ENCODE peak calls at places on chromosomes 16 and 17, in nine cellular contexts. K is upper lobe of left lung, O is anterior cingulate cortex, X is cardiac fibroblast, G is germinal center, U is EH, S is 8988T, R is EL, L is fibroblast of lung. W is an unnamed sample.

GRCh38 chr17:80999224-81000088 is 7.8 kb downstream of the CHMP6 start:
- DNase-seq in K (peak; percentile 81), L (no peak), X (no peak), G (no peak), S (peak; percentile 42), R (no peak), O (no peak), U (no peak), W (peak; percentile 74)

GRCh38 chr17:12627776-12628491 is 37.8 kb upstream of the MYOCD start:
- DNase-seq in G (no peak), O (no peak), K (no peak), S (no peak), X (peak; percentile 82), L (peak; percentile 90), U (peak; percentile 95), R (peak; percentile 50), W (no peak)

GRCh38 chr16:47729701-47730100 is 268.6 kb downstream of the PHKB start:
- DNase-seq in L (no peak), K (peak; percentile 65), G (no peak), U (no peak), O (no peak), X (no peak), R (no peak), S (no peak), W (no peak)

GRCh38 chr16:85729452-85729851 is 21.4 kb downstream of the C16orf74 start:
- DNase-seq in U (peak; percentile 59), K (no peak), O (no peak), R (peak; percentile 39), L (peak; percentile 46), X (no peak), G (no peak), S (no peak), W (no peak)

GRCh38 chr17:237406-237955 is 56.0 kb upstream of the DOC2B start:
- DNase-seq in X (no peak), L (no peak), O (no peak), R (no peak), G (no peak), K (no peak), U (no peak), S (no peak), W (peak; percentile 66)

GRCh38 chr16:20175358-20175757 is 101.7 kb upstream of the GPR139 start:
- DNase-seq in G (no peak), L (no peak), X (no peak), S (no peak), K (no peak), U (no peak), O (no peak), R (no peak), W (peak; percentile 10)

GRCh38 chr16:11297492-11298142 is 16.5 kb upstream of the PRM1 start:
- DNase-seq in K (peak; percentile 87), R (peak; percentile 52), X (peak; percentile 18), U (peak; percentile 63), O (peak; percentile 5), L (peak; percentile 81), S (no peak), G (peak; percentile 87), W (peak; percentile 85)

GRCh38 chr16:85231959-85232358 is 119.7 kb upstream of the CIBAR2 start:
- DNase-seq in X (peak; percentile 78), G (no peak), K (no peak), O (no peak), S (no peak), U (no peak), L (no peak), R (no peak), W (no peak)

GRCh38 chr16:17591655-17592405 is 121.1 kb upstream of the XYLT1 start:
- DNase-seq in U (peak; percentile 44), K (no peak), G (no peak), X (no peak), S (no peak), L (no peak), O (no peak), R (peak; percentile 8), W (no peak)

GRCh38 chr16:89695875-89696597 is 5.5 kb downstream of the SPATA2L start:
- DNase-seq in G (no peak), R (no peak), O (no peak), U (no peak), L (no peak), S (peak; percentile 63), K (no peak), X (no peak), W (peak; percentile 58)

GRCh38 chr17:65537845-65538678 is 23.4 kb downstream of the AXIN2 start:
- DNase-seq in X (no peak), R (no peak), K (peak; percentile 74), U (no peak), L (no peak), O (no peak), S (no peak), G (no peak), W (peak; percentile 44)

GRCh38 chr16:16861546-16861945 is 482.6 kb downstream of the NPIPA7 start:
- DNase-seq in X (peak; percentile 54), K (no peak), O (no peak), G (peak; percentile 34), L (peak; percentile 24), S (no peak), R (peak; percentile 27), U (peak; percentile 45), W (peak; percentile 63)

GRCh38 chr16:88337021-88337420 is 45.7 kb upstream of the ZNF469 start:
- DNase-seq in L (peak; percentile 61), R (no peak), S (no peak), K (no peak), O (no peak), U (peak; percentile 42), G (no peak), X (peak; percentile 27), W (no peak)

GRCh38 chr16:75021410-75021809 is 22.6 kb downstream of the ZNRF1 start:
- DNase-seq in S (no peak), U (no peak), G (no peak), R (no peak), O (no peak), K (no peak), X (no peak), L (no peak), W (no peak)

GRCh38 chr17:15194859-15195277 is 70.3 kb downstream of the PMP22 start:
- DNase-seq in K (no peak), O (no peak), S (no peak), G (no peak), X (no peak), R (no peak), U (peak; percentile 74), L (peak; percentile 9), W (no peak)

GRCh38 chr16:89863741-89864391 is 9.5 kb upstream of the TCF25 start:
- DNase-seq in G (peak; percentile 59), U (peak; percentile 63), S (no peak), R (peak; percentile 13), L (peak; percentile 56), O (no peak), X (peak; percentile 77), K (no peak), W (peak; percentile 38)

GRCh38 chr16:12318661-12319463 is 342.3 kb downstream of the SNX29 start:
- DNase-seq in R (peak; percentile 37), X (peak; percentile 61), L (peak; percentile 31), G (no peak), S (no peak), K (no peak), U (peak; percentile 30), O (no peak), W (no peak)

GRCh38 chr17:33072421-33073175 is 81.0 kb downstream of the SPACA3 start:
- DNase-seq in O (no peak), L (peak; percentile 66), X (no peak), U (no peak), G (no peak), K (no peak), S (no peak), R (no peak), W (no peak)

GRCh38 chr16:55495616-55496289 is 13.1 kb upstream of the LPCAT2 start:
- DNase-seq in K (no peak), S (no peak), G (no peak), L (peak; percentile 98), U (peak; percentile 93), O (no peak), X (peak; percentile 40), R (peak; percentile 70), W (peak; percentile 18)

GRCh38 chr16:83992624-83993023 is 24.6 kb downstream of the NECAB2 start:
- DNase-seq in U (peak; percentile 55), X (peak; percentile 84), O (no peak), K (no peak), L (peak; percentile 81), G (no peak), R (peak; percentile 48), S (no peak), W (no peak)

GRCh38 chr16:54097774-54098173 is 188.8 kb downstream of the IRX3 start:
- DNase-seq in G (no peak), O (no peak), K (no peak), S (no peak), U (no peak), X (no peak), R (no peak), L (no peak), W (no peak)

GRCh38 chr16:12062343-12063003 is 85.9 kb downstream of the SNX29 start:
- DNase-seq in O (no peak), L (peak; percentile 87), X (peak; percentile 94), G (no peak), S (peak; percentile 33), K (no peak), U (peak; percentile 96), R (peak; percentile 85), W (no peak)

GRCh38 chr16:5012887-5013286 is 20.8 kb downstream of the NAGPA start:
- DNase-seq in S (no peak), U (no peak), O (no peak), K (no peak), L (no peak), G (no peak), X (no peak), R (no peak), W (no peak)

GRCh38 chr17:57663326-57664070 is 81.6 kb downstream of the CCDC182 start:
- DNase-seq in X (no peak), S (no peak), U (peak; percentile 25), O (no peak), G (no peak), K (no peak), R (no peak), L (peak; percentile 35), W (no peak)

GRCh38 chr17:19534562-19535149 is 1.0 kb downstream of the SLC47A1 start:
- DNase-seq in O (no peak), G (no peak), U (peak; percentile 7), R (no peak), K (no peak), S (no peak), X (no peak), L (peak; percentile 90), W (no peak)

GRCh38 chr17:10875984-10876555 is 38.2 kb upstream of the PIRT start:
- DNase-seq in R (peak; percentile 20), L (peak; percentile 1), U (peak; percentile 15), K (peak; percentile 36), O (no peak), S (peak; percentile 40), G (peak; percentile 29), X (peak; percentile 38), W (peak; percentile 46)

GRCh38 chr17:77654861-77655260 is 303.6 kb upstream of the TNRC6C start:
- DNase-seq in S (no peak), X (no peak), G (no peak), K (no peak), R (no peak), L (no peak), O (no peak), U (no peak), W (peak; percentile 46)